ENCODE peak calls at places on chromosomes 6 and 20, in six cellular contexts. One of them, this sample, is unnamed.

GRCh38 chr6:41936073-41936837 is 5.4 kb downstream of the CCND3 start:
- DNase-seq in foreskin fibroblast: peak; percentile 95
- DNase-seq in AG10803: peak; percentile 96
- DNase-seq in NB4: peak; percentile 100
- DNase-seq in cardiac fibroblast: peak; percentile 97
- DNase-seq in mucosa of descending colon: peak; percentile 71
- DNase-seq in this sample: peak; percentile 94

GRCh38 chr6:128518531-128519131 is 1.8 kb downstream of the PTPRK start:
- DNase-seq in foreskin fibroblast: no peak
- DNase-seq in AG10803: peak; percentile 33
- DNase-seq in NB4: no peak
- DNase-seq in cardiac fibroblast: no peak
- DNase-seq in mucosa of descending colon: no peak
- DNase-seq in this sample: no peak

GRCh38 chr6:37210313-37210898 is 40.5 kb downstream of the PIM1 start:
- DNase-seq in foreskin fibroblast: peak; percentile 88
- DNase-seq in AG10803: peak; percentile 80
- DNase-seq in NB4: peak; percentile 82
- DNase-seq in cardiac fibroblast: peak; percentile 91
- DNase-seq in mucosa of descending colon: no peak
- DNase-seq in this sample: peak; percentile 91

GRCh38 chr6:48032156-48032555 is 78.8 kb downstream of the PTCHD4 start:
- DNase-seq in foreskin fibroblast: peak; percentile 91
- DNase-seq in AG10803: peak; percentile 48
- DNase-seq in NB4: no peak
- DNase-seq in cardiac fibroblast: peak; percentile 86
- DNase-seq in mucosa of descending colon: no peak
- DNase-seq in this sample: peak; percentile 77

GRCh38 chr6:31948753-31949413 is 3.0 kb downstream of the CFB start:
- DNase-seq in foreskin fibroblast: peak; percentile 62
- DNase-seq in AG10803: no peak
- DNase-seq in NB4: no peak
- DNase-seq in cardiac fibroblast: no peak
- DNase-seq in mucosa of descending colon: no peak
- DNase-seq in this sample: no peak

GRCh38 chr6:130843575-130844320 is 16.5 kb downstream of the SMLR1 start:
- DNase-seq in foreskin fibroblast: peak; percentile 73
- DNase-seq in AG10803: peak; percentile 44
- DNase-seq in NB4: peak; percentile 58
- DNase-seq in cardiac fibroblast: peak; percentile 53
- DNase-seq in mucosa of descending colon: no peak
- DNase-seq in this sample: peak; percentile 56

GRCh38 chr20:36390719-36391415 is 84.7 kb downstream of the DLGAP4 start:
- DNase-seq in foreskin fibroblast: no peak
- DNase-seq in AG10803: no peak
- DNase-seq in NB4: no peak
- DNase-seq in cardiac fibroblast: no peak
- DNase-seq in mucosa of descending colon: no peak
- DNase-seq in this sample: no peak

GRCh38 chr20:53052380-53052779 is 80.2 kb downstream of the TSHZ2 start:
- DNase-seq in foreskin fibroblast: no peak
- DNase-seq in AG10803: no peak
- DNase-seq in NB4: no peak
- DNase-seq in cardiac fibroblast: no peak
- DNase-seq in mucosa of descending colon: no peak
- DNase-seq in this sample: no peak

GRCh38 chr20:44810391-44811149 is at the start of gene RIMS4:
- DNase-seq in foreskin fibroblast: no peak
- DNase-seq in AG10803: no peak
- DNase-seq in NB4: no peak
- DNase-seq in cardiac fibroblast: no peak
- DNase-seq in mucosa of descending colon: no peak
- DNase-seq in this sample: no peak

GRCh38 chr6:25010917-25011625 is 75.3 kb upstream of the RIPOR2 start:
- DNase-seq in foreskin fibroblast: peak; percentile 66
- DNase-seq in AG10803: peak; percentile 55
- DNase-seq in NB4: no peak
- DNase-seq in cardiac fibroblast: peak; percentile 61
- DNase-seq in mucosa of descending colon: no peak
- DNase-seq in this sample: peak; percentile 64

GRCh38 chr20:34528921-34529297 is 12.7 kb downstream of the DYNLRB1 start:
- DNase-seq in foreskin fibroblast: peak; percentile 27
- DNase-seq in AG10803: no peak
- DNase-seq in NB4: no peak
- DNase-seq in cardiac fibroblast: peak; percentile 31
- DNase-seq in mucosa of descending colon: peak; percentile 31
- DNase-seq in this sample: peak; percentile 16

GRCh38 chr6:149235130-149235561 is 82.4 kb upstream of the TAB2 start:
- DNase-seq in foreskin fibroblast: peak; percentile 85
- DNase-seq in AG10803: peak; percentile 17
- DNase-seq in NB4: peak; percentile 62
- DNase-seq in cardiac fibroblast: peak; percentile 88
- DNase-seq in mucosa of descending colon: no peak
- DNase-seq in this sample: peak; percentile 92

GRCh38 chr6:139588076-139588639 is 213.7 kb upstream of the CITED2 start:
- DNase-seq in foreskin fibroblast: peak; percentile 45
- DNase-seq in AG10803: no peak
- DNase-seq in NB4: no peak
- DNase-seq in cardiac fibroblast: peak; percentile 53
- DNase-seq in mucosa of descending colon: peak; percentile 61
- DNase-seq in this sample: peak; percentile 41

GRCh38 chr6:138287144-138287955 is 69.1 kb upstream of the PBOV1 start:
- DNase-seq in foreskin fibroblast: peak; percentile 47
- DNase-seq in AG10803: no peak
- DNase-seq in NB4: peak; percentile 43
- DNase-seq in cardiac fibroblast: peak; percentile 16
- DNase-seq in mucosa of descending colon: no peak
- DNase-seq in this sample: peak; percentile 18

GRCh38 chr20:64103871-64104666 is 3.3 kb downstream of the NPBWR2 start:
- DNase-seq in foreskin fibroblast: no peak
- DNase-seq in AG10803: no peak
- DNase-seq in NB4: no peak
- DNase-seq in cardiac fibroblast: no peak
- DNase-seq in mucosa of descending colon: no peak
- DNase-seq in this sample: no peak

GRCh38 chr6:84568971-84569370 is 195.4 kb downstream of the TBX18 start:
- DNase-seq in foreskin fibroblast: peak; percentile 74
- DNase-seq in AG10803: peak; percentile 70
- DNase-seq in NB4: peak; percentile 19
- DNase-seq in cardiac fibroblast: peak; percentile 81
- DNase-seq in mucosa of descending colon: no peak
- DNase-seq in this sample: peak; percentile 79

GRCh38 chr6:15810618-15811017 is 147.8 kb upstream of the DTNBP1 start:
- DNase-seq in foreskin fibroblast: no peak
- DNase-seq in AG10803: no peak
- DNase-seq in NB4: no peak
- DNase-seq in cardiac fibroblast: no peak
- DNase-seq in mucosa of descending colon: no peak
- DNase-seq in this sample: no peak

GRCh38 chr20:33719989-33720709 is at the start of gene PXMP4:
- DNase-seq in foreskin fibroblast: peak; percentile 97
- DNase-seq in AG10803: peak; percentile 99
- DNase-seq in NB4: peak; percentile 99
- DNase-seq in cardiac fibroblast: peak; percentile 99
- DNase-seq in mucosa of descending colon: peak; percentile 89
- DNase-seq in this sample: peak; percentile 99

GRCh38 chr6:163956571-163957407 is 542.3 kb downstream of the QKI start:
- DNase-seq in foreskin fibroblast: peak; percentile 76
- DNase-seq in AG10803: peak; percentile 77
- DNase-seq in NB4: peak; percentile 85
- DNase-seq in cardiac fibroblast: peak; percentile 80
- DNase-seq in mucosa of descending colon: no peak
- DNase-seq in this sample: peak; percentile 82

GRCh38 chr6:25424303-25424702 is 145.1 kb downstream of the CARMIL1 start:
- DNase-seq in foreskin fibroblast: no peak
- DNase-seq in AG10803: no peak
- DNase-seq in NB4: no peak
- DNase-seq in cardiac fibroblast: no peak
- DNase-seq in mucosa of descending colon: no peak
- DNase-seq in this sample: no peak

GRCh38 chr20:62183426-62184142 is 756 bp downstream of the MTG2 start:
- DNase-seq in foreskin fibroblast: peak; percentile 15
- DNase-seq in AG10803: no peak
- DNase-seq in NB4: no peak
- DNase-seq in cardiac fibroblast: peak; percentile 14
- DNase-seq in mucosa of descending colon: peak; percentile 30
- DNase-seq in this sample: no peak

GRCh38 chr6:4714961-4715501 is 61.2 kb upstream of the CDYL start:
- DNase-seq in foreskin fibroblast: no peak
- DNase-seq in AG10803: no peak
- DNase-seq in NB4: no peak
- DNase-seq in cardiac fibroblast: no peak
- DNase-seq in mucosa of descending colon: no peak
- DNase-seq in this sample: no peak

GRCh38 chr6:135481786-135482369 is 15.7 kb downstream of the AHI1 start:
- DNase-seq in foreskin fibroblast: no peak
- DNase-seq in AG10803: peak; percentile 25
- DNase-seq in NB4: no peak
- DNase-seq in cardiac fibroblast: peak; percentile 18
- DNase-seq in mucosa of descending colon: no peak
- DNase-seq in this sample: peak; percentile 20

GRCh38 chr20:34090645-34091044 is 21.4 kb downstream of the EIF2S2 start:
- DNase-seq in foreskin fibroblast: no peak
- DNase-seq in AG10803: no peak
- DNase-seq in NB4: no peak
- DNase-seq in cardiac fibroblast: no peak
- DNase-seq in mucosa of descending colon: no peak
- DNase-seq in this sample: no peak

GRCh38 chr20:58998656-58999055 is 8.4 kb downstream of the CTSZ start:
- DNase-seq in foreskin fibroblast: no peak
- DNase-seq in AG10803: no peak
- DNase-seq in NB4: no peak
- DNase-seq in cardiac fibroblast: no peak
- DNase-seq in mucosa of descending colon: no peak
- DNase-seq in this sample: no peak

GRCh38 chr20:64111841-64112641 is 4.7 kb upstream of the NPBWR2 start:
- DNase-seq in foreskin fibroblast: no peak
- DNase-seq in AG10803: no peak
- DNase-seq in NB4: peak; percentile 97
- DNase-seq in cardiac fibroblast: no peak
- DNase-seq in mucosa of descending colon: no peak
- DNase-seq in this sample: no peak

GRCh38 chr6:8738951-8739350 is 303.6 kb upstream of the SLC35B3 start:
- DNase-seq in foreskin fibroblast: peak; percentile 52
- DNase-seq in AG10803: no peak
- DNase-seq in NB4: no peak
- DNase-seq in cardiac fibroblast: no peak
- DNase-seq in mucosa of descending colon: no peak
- DNase-seq in this sample: no peak

GRCh38 chr6:139515511-139515910 is 141.1 kb upstream of the CITED2 start:
- DNase-seq in foreskin fibroblast: peak; percentile 49
- DNase-seq in AG10803: peak; percentile 84
- DNase-seq in NB4: no peak
- DNase-seq in cardiac fibroblast: no peak
- DNase-seq in mucosa of descending colon: no peak
- DNase-seq in this sample: peak; percentile 31

GRCh38 chr6:134774244-134774643 is 175.7 kb downstream of the ALDH8A1 start:
- DNase-seq in foreskin fibroblast: peak; percentile 74
- DNase-seq in AG10803: peak; percentile 35
- DNase-seq in NB4: no peak
- DNase-seq in cardiac fibroblast: peak; percentile 59
- DNase-seq in mucosa of descending colon: no peak
- DNase-seq in this sample: peak; percentile 77

GRCh38 chr6:37061157-37061804 is 55.8 kb downstream of the FGD2 start:
- DNase-seq in foreskin fibroblast: no peak
- DNase-seq in AG10803: no peak
- DNase-seq in NB4: no peak
- DNase-seq in cardiac fibroblast: no peak
- DNase-seq in mucosa of descending colon: no peak
- DNase-seq in this sample: no peak

GRCh38 chr6:19270616-19271015 is 566.6 kb upstream of the ID4 start:
- DNase-seq in foreskin fibroblast: no peak
- DNase-seq in AG10803: no peak
- DNase-seq in NB4: no peak
- DNase-seq in cardiac fibroblast: no peak
- DNase-seq in mucosa of descending colon: no peak
- DNase-seq in this sample: no peak

GRCh38 chr6:100620085-100620484 is 155.4 kb upstream of the SIM1 start:
- DNase-seq in foreskin fibroblast: peak; percentile 83
- DNase-seq in AG10803: peak; percentile 88
- DNase-seq in NB4: no peak
- DNase-seq in cardiac fibroblast: peak; percentile 66
- DNase-seq in mucosa of descending colon: no peak
- DNase-seq in this sample: peak; percentile 78

DNA sequence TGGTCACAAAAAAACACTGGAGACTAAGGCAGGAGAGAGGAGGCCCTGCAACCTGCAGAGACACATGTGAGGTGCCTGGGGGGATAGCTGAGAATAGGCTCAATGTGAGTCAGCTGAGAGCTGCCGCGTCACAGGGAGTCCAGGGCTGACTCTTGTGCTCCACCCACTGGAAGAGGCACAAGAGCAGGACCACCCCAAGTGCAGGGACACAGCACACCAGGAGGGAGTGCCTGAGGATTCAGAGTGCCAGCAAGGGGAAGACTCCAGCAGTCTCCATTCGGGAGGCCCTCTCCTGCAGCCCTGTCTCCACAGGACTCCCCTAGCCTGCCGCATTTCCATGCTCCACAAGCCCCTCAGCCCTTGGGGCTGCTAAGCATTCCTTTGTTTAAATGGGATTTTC is 105.5 kb downstream of the HUS1B start:
- DNase-seq in foreskin fibroblast: peak; percentile 72
- DNase-seq in AG10803: peak; percentile 9
- DNase-seq in NB4: peak; percentile 50
- DNase-seq in cardiac fibroblast: peak; percentile 19
- DNase-seq in mucosa of descending colon: no peak
- DNase-seq in this sample: peak; percentile 26
- TF ChIP-seq CTCF in foreskin fibroblast: peak; percentile 18
- TF ChIP-seq CTCF in AG10803: no peak
- TF ChIP-seq CTCF in NB4: peak; percentile 5
- TF ChIP-seq CTCF in cardiac fibroblast: peak; percentile 17
- TF ChIP-seq CTCF in mucosa of descending colon: no peak
- TF ChIP-seq CTCF in this sample: no peak

GRCh38 chr6:3517350-3517749 is 60.5 kb upstream of the SLC22A23 start:
- DNase-seq in foreskin fibroblast: peak; percentile 96
- DNase-seq in AG10803: peak; percentile 96
- DNase-seq in NB4: peak; percentile 12
- DNase-seq in cardiac fibroblast: peak; percentile 88
- DNase-seq in mucosa of descending colon: no peak
- DNase-seq in this sample: peak; percentile 95
- H3K4me3 ChIP-seq in foreskin fibroblast: no peak overlapping the region
- H3K4me3 ChIP-seq in AG10803: no peak overlapping the region
- H3K4me3 ChIP-seq in NB4: no peak overlapping the region
- H3K4me3 ChIP-seq in cardiac fibroblast: no peak overlapping the region
- H3K4me3 ChIP-seq in mucosa of descending colon: no peak overlapping the region
- H3K4me3 ChIP-seq in this sample: no peak overlapping the region

GRCh38 chr6:227074-227782 is 65.1 kb upstream of the DUSP22 start:
- DNase-seq in foreskin fibroblast: no peak
- DNase-seq in AG10803: peak; percentile 37
- DNase-seq in NB4: peak; percentile 61
- DNase-seq in cardiac fibroblast: no peak
- DNase-seq in mucosa of descending colon: no peak
- DNase-seq in this sample: no peak
- TF ChIP-seq CTCF in foreskin fibroblast: no peak
- TF ChIP-seq CTCF in AG10803: peak; percentile 14
- TF ChIP-seq CTCF in NB4: no peak
- TF ChIP-seq CTCF in cardiac fibroblast: peak; percentile 4
- TF ChIP-seq CTCF in mucosa of descending colon: no peak
- TF ChIP-seq CTCF in this sample: no peak

DNA sequence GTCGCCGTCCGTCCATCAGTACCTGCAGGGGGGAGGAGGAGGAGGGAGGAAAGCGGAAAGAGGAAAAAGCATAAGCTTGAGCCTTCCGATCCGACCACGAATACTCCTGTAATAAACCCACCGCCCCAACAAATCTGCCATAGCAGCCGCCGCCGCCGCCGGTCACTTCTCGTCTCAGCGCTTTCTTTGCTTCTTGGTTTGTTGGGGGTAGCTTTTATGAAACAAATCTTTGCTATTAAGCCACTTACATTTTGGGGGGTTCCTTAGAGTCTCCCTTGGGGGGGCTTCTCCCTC is 277 bp downstream of the ADGRB3 start:
- DNase-seq in foreskin fibroblast: no peak
- DNase-seq in AG10803: no peak
- DNase-seq in NB4: no peak
- DNase-seq in cardiac fibroblast: no peak
- DNase-seq in mucosa of descending colon: no peak
- DNase-seq in this sample: no peak
- H3K4me3 ChIP-seq in foreskin fibroblast: peak overlapping the region; percentile 49
- H3K4me3 ChIP-seq in AG10803: peak overlapping the region; percentile 63
- H3K4me3 ChIP-seq in NB4: no peak overlapping the region
- H3K4me3 ChIP-seq in cardiac fibroblast: peak overlapping the region; percentile 66
- H3K4me3 ChIP-seq in mucosa of descending colon: peak overlapping the region; percentile 9
- H3K4me3 ChIP-seq in this sample: peak overlapping the region; percentile 69

This sample was measured in fibroblast of pulmonary artery.